ENCODE peak calls at places on chromosomes 6 and 20, in eight cellular contexts. C is brain microvascular endothelial cell, P is breast epithelium, K is lung, Z is AG10803, V is cardiac muscle cell, G is IMR-90, J is fibroblast of mammary gland. M is an unnamed sample.

GRCh38 chr20:33337119-33337518 is 54.1 kb downstream of the BPIFB1 start:
- DNase-seq in K (no peak), J (peak), C (no peak), Z (no peak), V (no peak), P (no peak), G (no peak), M (peak)

GRCh38 chr6:138161434-138162103 is at the start of gene ARFGEF3:
- DNase-seq in Z (no peak), K (peak), G (peak), P (no peak), C (no peak), J (peak), V (peak), M (peak)

GRCh38 chr6:160430741-160431140 is 82.6 kb downstream of the SLC22A3 start:
- DNase-seq in J (no peak), V (no peak), C (no peak), P (no peak), G (no peak), Z (no peak), K (no peak), M (no peak)

GRCh38 chr6:11538799-11539468 is 1.4 kb downstream of the TMEM170B start:
- DNase-seq in K (no peak), C (no peak), P (no peak), Z (no peak), G (no peak), J (no peak), V (no peak), M (peak)

GRCh38 chr6:135105710-135106109 is 51.1 kb upstream of the HBS1L start:
- DNase-seq in V (no peak), P (no peak), Z (no peak), G (no peak), J (no peak), K (no peak), C (no peak), M (no peak)

GRCh38 chr20:44954198-44954597 is 6.0 kb downstream of the TOMM34 start:
- DNase-seq in J (no peak), P (no peak), G (no peak), C (no peak), K (no peak), Z (no peak), V (no peak), M (no peak)

GRCh38 chr6:45132683-45133294 is 195.3 kb upstream of the RUNX2 start:
- DNase-seq in J (no peak), G (no peak), C (no peak), Z (no peak), V (no peak), P (no peak), K (no peak), M (no peak)

GRCh38 chr6:146785001-146785585 is 186.3 kb downstream of the ADGB start:
- DNase-seq in Z (peak), V (peak), C (peak), J (peak), G (peak), K (no peak), P (no peak), M (peak)

GRCh38 chr6:45132059-45132458 is 196.1 kb upstream of the RUNX2 start:
- DNase-seq in V (no peak), K (no peak), C (no peak), J (peak), G (no peak), P (no peak), Z (peak), M (no peak)

GRCh38 chr20:52137850-52138249 is 53.7 kb downstream of the ZFP64 start:
- DNase-seq in G (no peak), V (no peak), J (no peak), Z (no peak), P (no peak), C (no peak), K (no peak), M (no peak)

DNA sequence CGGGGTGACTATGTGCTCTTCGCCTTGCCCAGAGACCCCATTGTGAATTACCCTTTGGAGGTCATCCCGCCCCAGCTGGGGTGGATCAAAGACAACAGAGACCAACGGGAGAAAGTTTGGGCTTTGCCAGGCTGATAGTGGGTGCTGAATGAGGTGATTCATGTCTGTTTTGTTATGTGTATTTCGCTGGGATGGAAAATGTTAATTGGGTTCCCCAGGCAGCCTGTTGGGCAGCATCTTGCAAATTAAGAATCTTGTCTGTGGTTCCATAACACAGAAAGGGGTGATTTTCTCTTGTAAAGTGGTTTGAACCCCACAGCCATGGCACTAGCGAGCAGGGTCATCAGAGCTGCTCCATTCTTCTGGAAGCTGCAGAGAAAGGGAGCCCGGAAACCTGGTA is 63.1 kb upstream of the UNC93A start:
- DNase-seq in C (no peak), K (no peak), P (no peak), G (no peak), Z (no peak), J (no peak), V (no peak), M (no peak)
- H3K4me3 ChIP-seq in C (no peak), K (no peak), P (no peak), G (no peak), Z (no peak), J (no peak), V (no peak), M (no peak)

GRCh38 chr6:8063762-8064637 is at the start of gene BLOC1S5:
- DNase-seq in G (peak), V (peak), Z (peak), J (peak), K (peak), P (peak), C (peak), M (peak)

GRCh38 chr6:8069887-8070286 is 5.7 kb upstream of the BLOC1S5 start:
- DNase-seq in C (no peak), P (no peak), G (no peak), K (no peak), Z (no peak), V (no peak), J (no peak), M (no peak)

GRCh38 chr6:8064638-8065518 is 689 bp upstream of the BLOC1S5 start:
- DNase-seq in C (no peak), K (no peak), V (no peak), G (no peak), Z (no peak), J (no peak), P (no peak), M (peak)

GRCh38 chr6:8065519-8065911 is 1.3 kb upstream of the BLOC1S5 start:
- DNase-seq in G (peak), P (no peak), C (no peak), J (no peak), Z (no peak), K (no peak), V (no peak), M (no peak)

GRCh38 chr6:8066108-8066507 is 1.9 kb upstream of the BLOC1S5 start:
- DNase-seq in C (no peak), K (no peak), P (no peak), G (no peak), J (no peak), Z (no peak), V (no peak), M (peak)
- TF ChIP-seq CTCF in C (peak), K (no peak), P (no peak), G (no peak), J (no peak), Z (no peak), V (no peak), M (peak)

DNA sequence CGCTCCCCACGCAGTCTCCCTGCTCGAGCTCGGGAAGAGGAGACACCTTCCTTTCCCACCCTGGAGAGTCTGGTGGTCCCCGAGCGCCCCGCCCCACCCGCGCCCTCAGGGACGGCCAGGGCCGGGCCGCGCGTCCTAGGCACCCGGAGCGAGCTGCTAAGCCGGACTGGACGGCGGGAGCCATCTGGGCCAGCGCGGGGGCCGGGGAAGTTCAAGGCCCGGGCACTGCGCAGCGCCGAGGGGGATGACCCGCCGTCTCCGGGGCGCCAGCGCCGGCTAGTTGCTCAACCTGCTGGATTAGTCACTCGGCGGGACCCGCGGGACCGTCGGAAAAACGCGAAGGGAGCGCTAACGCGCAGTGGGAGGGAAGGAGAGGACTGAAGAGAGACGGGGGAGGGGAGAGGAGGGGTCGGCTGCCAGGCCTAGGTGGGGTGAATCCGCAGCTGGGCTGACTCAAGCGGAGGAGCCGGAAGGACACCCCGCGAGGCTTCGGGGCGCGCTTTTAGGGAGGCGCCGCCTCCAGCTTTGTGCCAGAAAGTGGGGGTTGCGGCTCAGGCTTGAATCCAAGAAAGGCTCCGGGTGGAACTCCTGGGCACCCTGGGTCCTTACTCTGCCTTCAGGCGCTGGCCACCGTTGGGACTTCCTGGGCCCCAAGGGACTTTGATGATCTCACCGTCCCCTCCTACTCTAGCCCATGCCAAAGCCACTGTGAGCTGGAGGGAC is 75.7 kb upstream of the FOXP4 start:
- DNase-seq in J (peak), G (no peak), Z (no peak), P (peak), K (peak), V (no peak), C (peak), M (peak)
- H3K4me3 ChIP-seq in J (no peak), G (no peak), Z (no peak), P (peak), K (no peak), V (peak), C (peak), M (peak)

GRCh38 chr6:42278131-42278853 is 60.6 kb upstream of the MRPS10 start:
- DNase-seq in K (no peak), G (no peak), V (no peak), J (no peak), Z (no peak), P (no peak), C (no peak), M (no peak)
- TF ChIP-seq CTCF in K (no peak), G (no peak), V (no peak), J (no peak), Z (no peak), P (no peak), C (no peak), M (no peak)

GRCh38 chr20:43914697-43915208 is at the start of gene TOX2:
- DNase-seq in P (no peak), V (peak), K (no peak), Z (peak), J (no peak), G (no peak), C (no peak), M (peak)

GRCh38 chr20:43916073-43916874 is 1.6 kb downstream of the TOX2 start:
- DNase-seq in V (no peak), G (no peak), C (no peak), J (no peak), K (no peak), P (no peak), Z (peak), M (peak)

GRCh38 chr20:43916875-43917371 is 2.3 kb downstream of the TOX2 start:
- DNase-seq in J (peak), K (no peak), C (no peak), Z (no peak), G (peak), P (no peak), V (no peak), M (no peak)

GRCh38 chr20:43914286-43914685 is 366 bp upstream of the TOX2 start:
- DNase-seq in C (no peak), J (no peak), P (no peak), G (no peak), K (no peak), V (no peak), Z (no peak), M (no peak)

GRCh38 chr20:43915209-43916072 is 789 bp downstream of the TOX2 start:
- DNase-seq in J (peak), K (no peak), Z (peak), G (peak), C (no peak), V (no peak), P (no peak), M (peak)
- H3K4me3 ChIP-seq in J (peak), K (peak), Z (peak), G (peak), C (peak), V (peak), P (peak), M (no peak)

DNA sequence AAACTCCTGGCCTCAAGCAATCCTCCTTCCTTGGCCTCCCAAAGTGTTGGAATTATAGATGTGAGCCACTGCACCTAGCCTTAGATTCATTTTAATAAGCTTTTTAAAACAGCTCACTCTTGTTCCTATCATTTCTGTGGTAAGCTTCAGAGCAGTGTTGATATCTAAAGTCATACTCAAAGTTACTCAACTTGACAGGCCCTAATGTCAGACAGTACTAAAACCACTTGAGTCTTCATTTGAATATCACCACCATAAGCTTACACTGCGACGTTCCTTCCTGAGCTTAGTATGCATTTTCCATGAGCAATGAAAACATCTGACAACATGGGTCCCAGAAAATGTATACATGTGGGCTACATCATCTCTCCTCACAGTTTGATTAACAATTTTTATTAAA is 6.0 kb downstream of the FUCA2 start:
- DNase-seq in Z (no peak), G (no peak), C (no peak), J (no peak), P (no peak), K (no peak), V (no peak), M (no peak)
- TF ChIP-seq CTCF in Z (no peak), G (no peak), C (no peak), J (no peak), P (no peak), K (no peak), V (no peak), M (no peak)

GRCh38 chr20:64077541-64077875 is 1.8 kb downstream of the RGS19 start:
- DNase-seq in K (no peak), Z (no peak), C (no peak), V (no peak), G (no peak), J (no peak), P (no peak), M (no peak)

GRCh38 chr20:64075556-64075955 is 3.8 kb downstream of the RGS19 start:
- DNase-seq in Z (no peak), K (no peak), C (no peak), P (no peak), G (no peak), V (no peak), J (no peak), M (no peak)

GRCh38 chr20:64076061-64076997 is 3.0 kb downstream of the RGS19 start:
- DNase-seq in P (no peak), Z (no peak), J (no peak), C (no peak), G (no peak), K (no peak), V (no peak), M (no peak)

GRCh38 chr20:64077876-64078551 is 1.3 kb downstream of the RGS19 start:
- DNase-seq in J (no peak), P (no peak), C (no peak), G (no peak), K (no peak), V (no peak), Z (no peak), M (peak)

GRCh38 chr20:64077094-64077493 is 2.2 kb downstream of the RGS19 start:
- DNase-seq in Z (no peak), P (no peak), C (no peak), G (no peak), J (no peak), V (no peak), K (no peak), M (peak)
- H3K4me3 ChIP-seq in Z (no peak), P (peak), C (no peak), G (no peak), J (no peak), V (no peak), K (no peak), M (peak)

GRCh38 chr6:53410508-53411258 is 61.9 kb upstream of the ELOVL5 start:
- DNase-seq in V (peak), K (peak), P (no peak), G (peak), J (peak), Z (peak), C (peak), M (peak)
- TF ChIP-seq CTCF in V (peak), K (peak), P (no peak), G (peak), J (peak), Z (peak), C (peak), M (peak)

DNA sequence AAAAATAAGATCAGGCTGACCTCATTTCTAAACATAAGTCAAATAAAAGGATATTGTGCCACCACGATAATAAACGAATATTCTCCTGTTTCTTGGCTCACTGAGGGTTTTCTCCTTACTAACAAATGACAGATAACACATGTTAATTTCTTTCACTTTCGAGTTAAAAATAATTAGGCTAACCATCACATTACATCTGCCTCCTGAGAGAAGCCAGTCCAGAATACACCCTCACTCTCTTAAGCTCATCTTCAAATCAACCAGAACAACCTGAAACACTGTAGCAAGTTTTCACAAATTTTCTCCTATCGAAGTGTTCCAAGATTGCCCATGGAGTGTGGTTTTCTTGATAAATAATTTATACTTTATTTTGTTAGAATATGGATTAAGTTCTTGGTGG is 1285.6 kb upstream of the EYS start:
- DNase-seq in P (no peak), K (no peak), G (no peak), J (no peak), Z (no peak), V (no peak), C (no peak), M (no peak)
- H3K4me3 ChIP-seq in P (no peak), K (no peak), G (no peak), J (no peak), Z (no peak), V (no peak), C (no peak), M (no peak)

GRCh38 chr6:111667921-111668320 is 62.2 kb upstream of the TRAF3IP2 start:
- DNase-seq in C (no peak), J (no peak), V (no peak), G (peak), P (no peak), Z (no peak), K (no peak), M (no peak)

GRCh38 chr6:111664565-111665039 is 58.9 kb upstream of the TRAF3IP2 start:
- DNase-seq in Z (no peak), K (no peak), P (no peak), G (no peak), V (no peak), C (no peak), J (no peak), M (no peak)

GRCh38 chr6:111669326-111669725 is 63.6 kb upstream of the TRAF3IP2 start:
- DNase-seq in Z (no peak), V (no peak), G (no peak), K (no peak), J (no peak), P (no peak), C (no peak), M (no peak)

GRCh38 chr6:111666812-111667211 is 61.1 kb upstream of the TRAF3IP2 start:
- DNase-seq in Z (no peak), P (no peak), J (peak), K (no peak), C (no peak), G (peak), V (no peak), M (no peak)

GRCh38 chr6:111668410-111668809 is 62.7 kb upstream of the TRAF3IP2 start:
- DNase-seq in Z (no peak), P (no peak), G (no peak), K (no peak), J (no peak), C (no peak), V (no peak), M (no peak)
- TF ChIP-seq CTCF in Z (peak), P (peak), G (peak), K (no peak), J (peak), C (peak), V (peak), M (no peak)